ENCODE peak calls at places on chromosome 1, in eight cellular contexts. H is AG20443; W is progenitor cell of endocrine pancreas; U is posterior cingulate gyrus; T is nephron progenitor cell; K is stimulated activated CD8-positive, alpha-beta memory T cell treated with anti-CD3 and anti-CD28 coated beads, Interleukin-15, amount 100 ng/mL, for 4 hours; P is stimulated activated CD4-positive, alpha-beta T cell treated with anti-CD3 and anti-CD28 coated beads, Interleukin-12 subunit alpha, Interleukin-12 subunit beta, amount 100 ng/mL, for 4 hours; I is T-helper 1 cell. Z is an unnamed sample.

GRCh38 chr1:224513787-224514209 is 79.2 kb upstream of the WDR26 start:
- DNase-seq in H (peak), W (peak), U (peak), T (peak), K (peak), P (peak), I (peak), Z (peak)

GRCh38 chr1:50976890-50977574 is 7.0 kb downstream of the CDKN2C start:
- DNase-seq in H (peak), W (no peak), U (no peak), T (peak), K (no peak), P (peak), I (no peak), Z (no peak)

GRCh38 chr1:110118636-110119396 is 6.6 kb downstream of the UBL4B start:
- DNase-seq in H (no peak), W (no peak), U (no peak), T (no peak), K (peak), P (no peak), I (no peak), Z (no peak)

GRCh38 chr1:19687414-19687813 is 22.7 kb downstream of the HTR6 start:
- DNase-seq in H (no peak), W (no peak), U (peak), T (no peak), K (no peak), P (no peak), I (no peak), Z (no peak)

GRCh38 chr1:5989731-5990271 is 2.4 kb downstream of the NPHP4 start:
- DNase-seq in H (no peak), W (no peak), U (peak), T (no peak), K (no peak), P (no peak), I (no peak), Z (no peak)

GRCh38 chr1:248000169-248000568 is 13.3 kb upstream of the OR2L5 start:
- DNase-seq in H (no peak), W (no peak), U (no peak), T (no peak), K (no peak), P (no peak), I (no peak), Z (no peak)

GRCh38 chr1:107057197-107058133 is 991 bp downstream of the PRMT6 start:
- DNase-seq in H (peak), W (peak), U (peak), T (peak), K (no peak), P (peak), I (peak), Z (peak)

GRCh38 chr1:116411784-116412479 is 38.9 kb downstream of the ATP1A1 start:
- DNase-seq in H (peak), W (no peak), U (no peak), T (no peak), K (no peak), P (no peak), I (no peak), Z (no peak)

GRCh38 chr1:8281843-8282509 is 35.9 kb upstream of the SLC45A1 start:
- DNase-seq in H (no peak), W (no peak), U (no peak), T (no peak), K (no peak), P (no peak), I (no peak), Z (no peak)

GRCh38 chr1:95407146-95407863 is 173.3 kb downstream of the RWDD3 start:
- DNase-seq in H (no peak), W (no peak), U (no peak), T (no peak), K (no peak), P (no peak), I (no peak), Z (no peak)

GRCh38 chr1:24393892-24394291 is 19.7 kb downstream of the STPG1 start:
- DNase-seq in H (peak), W (no peak), U (no peak), T (no peak), K (no peak), P (no peak), I (no peak), Z (no peak)

GRCh38 chr1:246647513-246647912 is 76.7 kb upstream of the SCCPDH start:
- DNase-seq in H (no peak), W (no peak), U (no peak), T (no peak), K (no peak), P (no peak), I (no peak), Z (no peak)

GRCh38 chr1:224539971-224540370 is 76.1 kb upstream of the CNIH3 start:
- DNase-seq in H (peak), W (no peak), U (no peak), T (no peak), K (no peak), P (no peak), I (no peak), Z (no peak)

GRCh38 chr1:161506336-161507223 is 1.3 kb downstream of the FCGR2A start:
- DNase-seq in H (peak), W (no peak), U (no peak), T (no peak), K (no peak), P (no peak), I (no peak), Z (no peak)

Z was measured in nucleus accumbens.